ENCODE peak calls at places on chromosome 21, in four cellular contexts. K is BJ, D is ACHN, N is GM10248. I is an unnamed sample.

GRCh38 chr21:29072873-29073221 is 601 bp downstream of the CCT8 start:
- DNase-seq in D (peak; percentile 35), N (no peak), K (no peak), I (no peak)

GRCh38 chr21:20016431-20017005 is 981.7 kb upstream of the NCAM2 start:
- DNase-seq in N (no peak), K (no peak), D (no peak), I (no peak)

GRCh38 chr21:37402251-37402867 is 35.8 kb downstream of the DYRK1A start:
- DNase-seq in D (no peak), K (no peak), N (no peak), I (peak; percentile 12)

GRCh38 chr21:33578959-33579542 is 9.4 kb downstream of the DONSON start:
- DNase-seq in N (no peak), D (no peak), K (peak; percentile 55), I (peak; percentile 19)

GRCh38 chr21:14767192-14767852 is 221.2 kb upstream of the SAMSN1 start:
- DNase-seq in D (no peak), N (no peak), K (no peak), I (no peak)

GRCh38 chr21:29271927-29272333 is 26.8 kb upstream of the BACH1 start:
- DNase-seq in N (no peak), K (no peak), D (no peak), I (no peak)

GRCh38 chr21:46131721-46132651 is 23.4 kb downstream of the FTCD start:
- DNase-seq in K (no peak), D (no peak), N (no peak), I (no peak)

GRCh38 chr21:42732033-42732410 is 78.6 kb downstream of the PDE9A start:
- DNase-seq in K (no peak), N (no peak), D (no peak), I (no peak)

GRCh38 chr21:27134513-27134912 is 167.6 kb upstream of the ADAMTS5 start:
- DNase-seq in K (no peak), N (no peak), D (no peak), I (no peak)